ENCODE peak calls at places on chromosomes 13 and 19, in six cellular contexts. L is AG04450, S is right atrium auricular region, R is right cardiac atrium, T is GM23248, O is HAP-1. V is an unnamed sample. For H3K9me3, the result is how much of the 10 kb centered on the place peaks cover.

GRCh38 chr13:113650731-113651148 is 7.3 kb downstream of the ATP4B start:
- DNase-seq in R (no peak), L (no peak), O (no peak), T (no peak), S (no peak), V (peak)

GRCh38 chr19:664913-665443 is 2.0 kb upstream of the RNF126 start:
- DNase-seq in L (peak), S (peak), O (peak), T (peak), R (peak), V (peak)

GRCh38 chr13:48909088-48909389 is 66.7 kb upstream of the FNDC3A start:
- DNase-seq in S (no peak), R (no peak), T (no peak), O (no peak), L (no peak), V (no peak)

GRCh38 chr19:47230122-47230920 is 678 bp downstream of the BBC3 start:
- DNase-seq in O (no peak), L (no peak), R (peak), T (peak), S (no peak), V (peak)

GRCh38 chr19:49514151-49514550 is 1.7 kb downstream of the FCGRT start:
- DNase-seq in S (no peak), L (no peak), T (no peak), O (no peak), R (no peak), V (no peak)

GRCh38 chr13:74555291-74556001 is 421.2 kb upstream of the KLF12 start:
- DNase-seq in L (no peak), R (no peak), T (no peak), S (no peak), O (no peak), V (peak)

GRCh38 chr13:20405691-20406090 is 120.0 kb downstream of the CRYL1 start:
- DNase-seq in T (no peak), L (no peak), O (no peak), R (no peak), S (no peak), V (no peak)

GRCh38 chr13:101309014-101309619 is 107.2 kb downstream of the NALCN start:
- DNase-seq in L (no peak), S (no peak), R (no peak), T (peak), O (no peak), V (no peak)

GRCh38 chr13:90118467-90119071 is 1228.9 kb upstream of the MIR17HG start:
- DNase-seq in R (no peak), O (no peak), L (no peak), S (no peak), T (no peak), V (no peak)

GRCh38 chr19:36058481-36059179 is 3.9 kb downstream of the WDR62 start:
- DNase-seq in O (no peak), S (no peak), R (no peak), L (no peak), T (no peak), V (no peak)

GRCh38 chr19:13094771-13095392 is 7.8 kb downstream of the LYL1 start:
- DNase-seq in R (peak), O (no peak), T (no peak), L (no peak), S (no peak), V (peak)

GRCh38 chr19:1967087-1967608 is 26.2 kb downstream of the CSNK1G2 start:
- DNase-seq in O (no peak), R (no peak), T (no peak), S (no peak), L (no peak), V (no peak)

DNA sequence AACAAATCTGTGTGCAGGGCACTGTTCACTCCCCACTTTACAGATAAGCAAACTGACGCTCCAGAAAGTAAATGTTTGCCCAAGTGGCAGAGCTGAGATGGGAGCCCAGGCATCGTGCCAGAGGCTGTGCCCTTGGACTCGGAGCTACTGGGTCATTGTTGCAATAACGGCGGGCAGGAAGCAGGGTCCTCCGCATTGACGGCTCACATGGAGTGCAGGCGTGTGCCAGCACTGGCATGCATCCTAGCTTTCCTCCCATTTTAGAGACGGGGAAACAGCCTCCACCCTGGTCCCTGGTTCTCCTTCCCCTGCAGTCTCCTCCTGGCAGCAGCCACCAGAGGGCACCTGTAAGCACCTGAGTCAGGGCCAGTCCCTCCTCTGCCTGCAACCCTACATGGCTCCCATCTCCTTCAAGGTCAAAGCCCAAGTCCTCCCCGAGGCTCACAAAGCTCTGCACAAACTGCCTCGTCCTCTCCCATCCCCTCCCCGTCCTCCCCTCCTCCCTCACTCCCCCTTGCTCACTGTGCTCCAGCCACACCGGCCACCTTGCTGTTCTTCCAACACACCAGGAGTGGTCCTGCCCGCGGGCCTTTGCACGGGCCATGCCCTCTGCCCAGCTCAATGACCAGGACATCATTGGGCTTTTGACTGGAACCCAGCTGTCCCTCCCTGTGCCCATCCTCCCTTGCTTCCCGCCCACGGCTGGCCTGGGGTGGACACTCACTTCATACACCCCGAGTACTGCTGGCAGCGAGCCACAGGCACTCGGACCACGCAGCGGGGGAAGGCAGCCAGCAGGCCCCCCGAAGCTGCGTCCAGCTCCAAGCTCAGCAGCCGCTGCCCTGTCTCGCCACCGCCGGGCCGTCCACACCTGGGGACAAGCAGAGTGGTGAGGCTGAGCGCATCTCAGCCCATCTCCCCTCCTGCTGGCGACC is 7.7 kb upstream of the LRG1 start:
- DNase-seq in T (peak), O (no peak), R (no peak), S (no peak), L (no peak), V (peak)
- H3K9me3 ChIP-seq in T (under half), O (under half), R (under half), S (under half), L (under half), V (under half)

DNA sequence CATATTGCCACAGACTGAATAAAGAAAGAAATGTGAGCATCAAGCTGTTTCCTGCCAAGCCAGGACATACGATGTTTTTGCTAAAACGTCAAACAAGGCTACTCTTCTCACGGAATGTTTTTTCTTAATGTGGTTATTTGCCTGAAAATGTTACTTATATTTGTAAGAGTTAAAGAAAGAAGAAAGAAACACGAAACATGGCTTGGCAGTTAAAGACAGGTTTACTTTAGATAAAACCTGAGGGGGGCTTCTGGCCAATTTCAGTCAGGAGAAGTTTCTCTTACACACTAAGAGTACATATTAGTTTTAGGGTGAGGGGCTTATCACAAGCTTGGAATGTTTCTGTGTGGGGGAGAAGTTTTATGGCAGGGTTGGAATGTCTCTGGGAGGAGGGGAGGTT is 4.4 kb upstream of the OR10H4 start:
- DNase-seq in O (no peak), L (no peak), S (no peak), R (no peak), T (no peak), V (no peak)
- H3K9me3 ChIP-seq in O (under half), L (under half), S (under half), R (under half), T (under half), V (under half)

DNA sequence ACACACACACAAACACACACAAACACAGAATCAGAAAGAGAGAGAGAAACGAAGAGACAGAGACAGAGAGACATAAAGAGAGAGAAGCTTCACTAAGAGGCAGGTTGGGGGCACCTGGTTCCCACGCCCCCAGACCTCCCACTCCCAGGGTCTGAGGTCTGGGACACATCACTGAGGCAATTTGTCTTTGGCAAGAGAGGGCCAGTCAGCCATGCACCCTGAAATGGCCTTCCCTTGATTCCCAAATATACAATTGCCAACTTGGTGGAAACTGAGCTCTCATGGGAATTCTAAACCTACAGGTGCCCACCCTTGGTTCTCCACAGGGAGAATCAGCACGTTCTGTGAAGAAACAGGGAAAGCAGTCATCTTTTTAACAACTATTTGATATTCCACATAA is 79.5 kb downstream of the COL4A1 start:
- DNase-seq in O (no peak), S (no peak), T (no peak), L (no peak), R (no peak), V (no peak)
- H3K9me3 ChIP-seq in O (under half), S (under half), T (under half), L (under half), R (under half), V (under half)

GRCh38 chr19:23378948-23379347 is 16.3 kb downstream of the ZNF91 start:
- DNase-seq in L (no peak), T (no peak), R (no peak), O (no peak), S (no peak), V (no peak)

GRCh38 chr19:23382955-23383354 is 12.3 kb downstream of the ZNF91 start:
- DNase-seq in T (no peak), S (no peak), L (no peak), R (no peak), O (no peak), V (no peak)

GRCh38 chr19:23381114-23381513 is 14.2 kb downstream of the ZNF91 start:
- DNase-seq in T (no peak), O (no peak), S (no peak), R (no peak), L (no peak), V (no peak)

GRCh38 chr19:23377276-23377675 is 18.0 kb downstream of the ZNF91 start:
- DNase-seq in R (no peak), S (no peak), T (no peak), L (no peak), O (no peak), V (no peak)
- H3K9me3 ChIP-seq in R (under half), S (under half), T (under half), L (under half), O (under half), V (under half)

GRCh38 chr19:40035996-40036395 is 20.0 kb downstream of the ZNF780B start:
- DNase-seq in L (no peak), T (no peak), R (no peak), S (no peak), O (no peak), V (no peak)

GRCh38 chr19:40033989-40034560 is 22.0 kb downstream of the ZNF780B start:
- DNase-seq in S (no peak), O (no peak), L (no peak), R (no peak), T (no peak), V (no peak)
- H3K9me3 ChIP-seq in S (half or more), O (under half), L (under half), R (under half), T (under half), V (under half)

DNA sequence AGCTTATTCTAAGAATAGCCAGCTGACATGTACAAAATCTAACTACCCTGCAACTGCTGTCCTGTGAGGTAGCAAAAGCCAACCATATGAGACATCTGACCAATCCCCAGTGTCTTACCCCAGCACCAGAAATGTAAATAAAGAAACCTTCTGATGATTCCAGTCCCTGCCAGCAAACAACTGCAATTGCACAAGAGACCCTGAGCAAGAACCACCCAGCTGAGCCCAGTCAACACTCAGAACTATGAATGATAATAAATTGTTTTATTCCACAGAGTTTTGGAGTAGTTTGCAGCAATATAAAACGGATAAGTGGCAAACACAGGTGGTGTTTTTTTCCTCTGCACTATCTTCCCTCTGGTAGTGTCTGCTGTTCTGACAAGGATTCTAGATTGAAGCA is 94.9 kb downstream of the ERCC5 start:
- DNase-seq in T (no peak), O (no peak), L (no peak), S (no peak), R (no peak), V (no peak)
- H3K9me3 ChIP-seq in T (under half), O (under half), L (under half), S (under half), R (under half), V (under half)

GRCh38 chr19:56934438-56935090 is 94.0 kb upstream of the PEG3 start:
- DNase-seq in S (no peak), O (no peak), T (no peak), R (no peak), L (no peak), V (no peak)

GRCh38 chr19:56927294-56927693 is 86.8 kb upstream of the PEG3 start:
- DNase-seq in S (no peak), L (no peak), O (no peak), R (no peak), T (no peak), V (no peak)

GRCh38 chr19:56933014-56933705 is 92.6 kb upstream of the PEG3 start:
- DNase-seq in R (no peak), S (no peak), L (no peak), T (no peak), O (no peak), V (no peak)

GRCh38 chr19:56927791-56928207 is 87.3 kb upstream of the PEG3 start:
- DNase-seq in S (no peak), T (no peak), R (no peak), L (no peak), O (no peak), V (no peak)

GRCh38 chr19:56930647-56931592 is 90.4 kb upstream of the PEG3 start:
- DNase-seq in T (no peak), S (no peak), R (no peak), L (no peak), O (no peak), V (no peak)
- H3K9me3 ChIP-seq in T (under half), S (under half), R (under half), L (under half), O (under half), V (under half)

GRCh38 chr19:42928896-42929295 is 8.1 kb downstream of the PSG7 start:
- DNase-seq in T (no peak), R (no peak), L (no peak), O (no peak), S (peak), V (no peak)

DNA sequence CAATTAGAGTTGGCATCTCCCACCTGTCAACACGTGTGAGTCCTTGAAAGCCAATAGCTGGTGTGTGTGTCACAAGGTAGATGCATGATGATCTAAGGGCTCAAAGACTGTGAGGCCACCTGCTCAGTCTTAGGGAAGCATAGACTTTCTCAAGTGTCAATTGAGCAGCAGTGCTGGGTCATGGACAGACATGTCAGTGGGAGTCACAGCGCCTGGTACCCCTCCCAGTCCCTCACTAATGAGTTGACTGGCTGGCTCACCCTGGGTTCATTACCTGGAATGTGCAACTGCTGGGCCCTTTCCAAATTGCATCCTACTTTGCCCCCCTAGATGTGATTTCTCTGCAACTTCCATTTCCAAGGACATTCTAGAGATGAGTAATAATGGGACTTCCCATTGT is 9.1 kb upstream of the PSG6 start:
- DNase-seq in O (no peak), R (no peak), L (no peak), T (no peak), S (peak), V (no peak)
- H3K9me3 ChIP-seq in O (under half), R (under half), L (under half), T (under half), S (under half), V (under half)